ENCODE peak calls at places on chromosome 22, in eight cellular contexts. M, A, R, T, X, K, Q and S are unnamed samples.

GRCh38 chr22:23565288-23565941 is 14.7 kb downstream of the IGLL1 start:
- DNase-seq in M (peak), A (peak), R (no peak), T (no peak), X (no peak), K (no peak), Q (no peak), S (no peak)

GRCh38 chr22:36220457-36220921 is 18.8 kb downstream of the APOL2 start:
- DNase-seq in M (peak), A (no peak), R (no peak), T (no peak), X (no peak), K (no peak), Q (peak), S (no peak)

GRCh38 chr22:50250555-50251471 is at the start of gene HDAC10:
- DNase-seq in M (peak), A (peak), R (peak), T (peak), X (peak), K (no peak), Q (peak), S (peak)

GRCh38 chr22:24106385-24107381 is 74.6 kb upstream of the SUSD2 start:
- DNase-seq in M (peak), A (no peak), R (no peak), T (peak), X (peak), K (no peak), Q (no peak), S (no peak)

GRCh38 chr22:44088976-44089570 is 65.0 kb downstream of the PARVB start:
- DNase-seq in M (no peak), A (no peak), R (no peak), T (no peak), X (no peak), K (peak), Q (no peak), S (no peak)

GRCh38 chr22:44758970-44759365 is 6.6 kb downstream of the ARHGAP8 start:
- DNase-seq in M (no peak), A (no peak), R (no peak), T (no peak), X (no peak), K (no peak), Q (no peak), S (no peak)

GRCh38 chr22:23548501-23549197 is 31.4 kb downstream of the IGLL1 start:
- DNase-seq in M (no peak), A (peak), R (no peak), T (no peak), X (no peak), K (no peak), Q (no peak), S (no peak)

GRCh38 chr22:36036167-36036624 is 7.6 kb upstream of the RBFOX2 start:
- DNase-seq in M (peak), A (no peak), R (no peak), T (no peak), X (no peak), K (no peak), Q (no peak), S (no peak)

GRCh38 chr22:50308597-50308935 is 1.1 kb upstream of the PLXNB2 start:
- DNase-seq in M (peak), A (no peak), R (no peak), T (no peak), X (no peak), K (peak), Q (peak), S (no peak)

GRCh38 chr22:46357186-46357500 is 21.6 kb downstream of the TRMU start:
- DNase-seq in M (no peak), A (no peak), R (no peak), T (no peak), X (no peak), K (no peak), Q (no peak), S (no peak)

GRCh38 chr22:42793848-42794405 is 63.1 kb downstream of the ARFGAP3 start:
- DNase-seq in M (no peak), A (no peak), R (no peak), T (no peak), X (no peak), K (peak), Q (no peak), S (no peak)

GRCh38 chr22:36237462-36238347 is 1.6 kb downstream of the APOL2 start:
- DNase-seq in M (no peak), A (no peak), R (no peak), T (no peak), X (no peak), K (no peak), Q (peak), S (no peak)

GRCh38 chr22:46073683-46074504 is 76.4 kb upstream of the PPARA start:
- DNase-seq in M (peak), A (no peak), R (peak), T (no peak), X (no peak), K (peak), Q (peak), S (no peak)